ENCODE peak calls at places on chromosome 22, in ten cellular contexts. I is heart left ventricle; J is IMR-90; X is body of pancreas; Y is uterus; R is BE2C; G is A549; H is spleen; F is ovary; T is effector memory CD4-positive, alpha-beta T cell. A is an unnamed sample.

GRCh38 chr22:24985824-24986214 is 33.3 kb downstream of the KIAA1671 start:
- DNase-seq in Y (peak; percentile 16), T (no peak), R (no peak), J (peak; percentile 10), G (no peak), I (no peak), F (peak; percentile 51), H (no peak), X (no peak), A (no peak)

GRCh38 chr22:29873943-29874342 is 9.0 kb upstream of the MTMR3 start:
- DNase-seq in J (no peak), F (no peak), I (no peak), G (no peak), H (no peak), T (no peak), X (no peak), Y (no peak), R (no peak), A (no peak)

GRCh38 chr22:48528221-48528915 is 1299.3 kb downstream of the BRD1 start:
- DNase-seq in F (no peak), I (no peak), J (no peak), Y (no peak), X (no peak), H (no peak), T (no peak), G (no peak), R (no peak), A (no peak)

GRCh38 chr22:40004836-40005235 is 10.1 kb downstream of the FAM83F start:
- DNase-seq in Y (no peak), J (no peak), G (no peak), H (no peak), X (no peak), R (no peak), F (no peak), I (no peak), T (no peak), A (no peak)

GRCh38 chr22:36929621-36930020 is 16.2 kb downstream of the CSF2RB start:
- DNase-seq in Y (no peak), R (no peak), T (no peak), X (no peak), F (no peak), H (no peak), J (no peak), I (no peak), G (no peak), A (no peak)

GRCh38 chr22:23552573-23552972 is 27.5 kb downstream of the IGLL1 start:
- DNase-seq in X (no peak), F (no peak), J (no peak), T (no peak), H (no peak), R (no peak), G (no peak), Y (no peak), I (no peak), A (no peak)

GRCh38 chr22:44438056-44438455 is 60.0 kb downstream of the RTL6 start:
- DNase-seq in R (no peak), G (no peak), F (no peak), I (no peak), X (no peak), J (no peak), H (no peak), T (no peak), Y (no peak), A (no peak)

GRCh38 chr22:41256254-41256897 is 15.6 kb upstream of the CHADL start:
- DNase-seq in F (no peak), T (no peak), X (no peak), J (peak; percentile 80), H (no peak), G (peak; percentile 66), I (no peak), R (no peak), Y (no peak), A (no peak)

GRCh38 chr22:40036591-40037225 is 42.0 kb downstream of the FAM83F start:
- DNase-seq in H (peak; percentile 84), Y (no peak), T (peak; percentile 10), R (peak; percentile 77), I (no peak), X (peak; percentile 49), F (peak; percentile 62), J (peak; percentile 76), G (peak; percentile 82), A (peak; percentile 66)

GRCh38 chr22:49968831-49969661 is 8.5 kb downstream of the PIM3 start:
- DNase-seq in Y (peak; percentile 28), T (no peak), H (peak; percentile 82), G (no peak), I (peak; percentile 55), X (peak; percentile 22), R (peak; percentile 12), J (no peak), F (peak; percentile 47), A (peak; percentile 4)

GRCh38 chr22:49968313-49968830 is 7.8 kb downstream of the PIM3 start:
- DNase-seq in T (no peak), I (peak; percentile 53), R (peak; percentile 7), X (no peak), J (no peak), F (peak; percentile 43), Y (peak; percentile 24), H (peak; percentile 81), G (no peak), A (peak; percentile 5)

GRCh38 chr22:49966041-49966715 is 5.6 kb downstream of the PIM3 start:
- DNase-seq in I (peak; percentile 61), Y (peak; percentile 19), X (peak; percentile 21), R (peak; percentile 12), G (no peak), J (no peak), F (peak; percentile 44), H (peak; percentile 84), T (no peak), A (no peak)

GRCh38 chr22:49966716-49967332 is 6.3 kb downstream of the PIM3 start:
- DNase-seq in R (peak; percentile 31), F (peak; percentile 73), I (peak; percentile 78), J (no peak), T (no peak), H (peak; percentile 91), G (no peak), Y (peak; percentile 57), X (peak; percentile 38), A (peak; percentile 4)

GRCh38 chr22:49967333-49968241 is 7.0 kb downstream of the PIM3 start:
- DNase-seq in R (peak; percentile 28), X (peak; percentile 75), T (no peak), H (peak; percentile 87), Y (peak; percentile 53), F (peak; percentile 73), I (peak; percentile 76), G (no peak), J (no peak), A (peak; percentile 7)
- H3K4me1 ChIP-seq in R (peaks cover 23% of the 10 kb centered on the region), X (peaks cover 93% of the 10 kb centered on the region), T (peaks cover 41% of the 10 kb centered on the region), H (peaks cover 67% of the 10 kb centered on the region), Y (peaks cover 10% of the 10 kb centered on the region), F (peaks cover 33% of the 10 kb centered on the region), I (peaks cover 24% of the 10 kb centered on the region), G (peaks cover 54% of the 10 kb centered on the region), J (peaks cover 42% of the 10 kb centered on the region), A (peaks cover 42% of the 10 kb centered on the region)

GRCh38 chr22:20533095-20533878 is 25.9 kb downstream of the MED15 start:
- DNase-seq in Y (no peak), G (no peak), J (no peak), H (no peak), X (no peak), F (no peak), T (no peak), I (peak; percentile 32), R (no peak), A (no peak)
- H3K4me1 ChIP-seq in Y (peaks cover 5% of the 10 kb centered on the region), G (peaks cover 48% of the 10 kb centered on the region), J (peaks cover 40% of the 10 kb centered on the region), H (peaks cover 35% of the 10 kb centered on the region), X (peaks cover 23% of the 10 kb centered on the region), F (peaks cover 20% of the 10 kb centered on the region), T (peaks cover 26% of the 10 kb centered on the region), I (peaks cover 15% of the 10 kb centered on the region), R (peaks cover 62% of the 10 kb centered on the region), A (no peaks in the 10 kb centered on the region)

GRCh38 chr22:27116295-27116694 is 458.9 kb downstream of the MIAT start:
- DNase-seq in R (no peak), G (peak; percentile 74), H (no peak), X (no peak), J (no peak), T (no peak), I (no peak), Y (no peak), F (no peak), A (no peak)

GRCh38 chr22:27114186-27114585 is 456.8 kb downstream of the MIAT start:
- DNase-seq in H (no peak), I (no peak), J (no peak), Y (no peak), F (no peak), T (no peak), X (no peak), G (no peak), R (no peak), A (no peak)

GRCh38 chr22:27113211-27114030 is 456.0 kb downstream of the MIAT start:
- DNase-seq in T (no peak), I (no peak), R (no peak), Y (peak; percentile 52), G (peak; percentile 87), F (no peak), J (peak; percentile 97), H (no peak), X (peak; percentile 50), A (no peak)

GRCh38 chr22:27115410-27115809 is 458.0 kb downstream of the MIAT start:
- DNase-seq in F (no peak), J (no peak), Y (no peak), G (no peak), I (no peak), R (no peak), T (no peak), H (no peak), X (no peak), A (no peak)

DNA sequence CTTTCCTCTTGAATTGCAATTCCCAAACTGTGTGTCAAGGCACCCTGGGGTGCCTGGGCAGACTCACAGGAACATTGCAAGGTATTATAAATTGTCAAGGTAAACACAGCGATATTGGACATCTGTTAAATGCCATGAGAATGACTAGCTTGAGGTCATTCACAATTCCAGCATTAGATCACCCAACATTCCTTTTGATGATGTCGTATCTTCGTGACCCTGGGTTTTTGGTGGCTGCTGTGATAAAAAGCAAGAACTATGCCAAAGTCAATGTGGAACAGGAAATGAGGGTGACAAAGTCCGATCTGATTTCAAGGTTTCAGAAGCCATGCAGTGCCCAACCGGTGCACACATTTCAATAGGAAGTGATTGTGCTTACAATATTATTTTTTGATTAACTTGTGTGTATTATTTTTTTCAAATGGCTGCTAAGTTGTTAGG is 458.4 kb downstream of the MIAT start:
- DNase-seq in X (peak; percentile 60), H (no peak), Y (no peak), R (no peak), T (no peak), J (peak; percentile 87), I (no peak), F (no peak), G (peak; percentile 92), A (no peak)
- H3K4me1 ChIP-seq in X (peaks cover 32% of the 10 kb centered on the region), H (peaks cover 3% of the 10 kb centered on the region), Y (no peaks in the 10 kb centered on the region), R (no peaks in the 10 kb centered on the region), T (no peaks in the 10 kb centered on the region), J (peaks cover 19% of the 10 kb centered on the region), I (no peaks in the 10 kb centered on the region), F (peaks cover 2% of the 10 kb centered on the region), G (peaks cover 58% of the 10 kb centered on the region), A (no peaks in the 10 kb centered on the region)

DNA sequence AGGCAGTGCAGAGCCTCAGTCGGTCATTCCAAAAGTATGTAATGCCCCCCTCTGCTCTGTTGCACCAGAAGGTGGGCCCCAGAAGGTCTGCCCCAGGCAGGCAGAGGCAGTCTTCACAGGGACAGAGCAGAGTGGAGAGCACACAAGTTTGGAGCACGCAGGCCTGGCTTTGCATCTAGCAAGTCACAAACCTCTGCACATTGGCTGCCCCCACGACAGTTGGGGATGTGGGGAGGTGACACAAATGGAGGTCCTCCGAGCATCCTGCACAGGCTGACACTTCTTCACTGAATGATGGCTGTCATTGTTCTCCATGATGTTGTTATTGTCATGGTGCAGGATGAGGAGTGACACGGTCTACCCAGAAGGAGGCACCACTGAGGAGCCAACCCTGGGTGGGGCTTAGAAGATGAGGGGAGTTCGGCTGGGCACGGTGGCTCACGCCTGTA is 11.9 kb downstream of the TOM1 start:
- DNase-seq in X (peak; percentile 4), T (no peak), R (no peak), I (no peak), Y (no peak), J (no peak), F (peak; percentile 21), H (peak; percentile 67), G (no peak), A (no peak)
- H3K4me1 ChIP-seq in X (peaks cover 51% of the 10 kb centered on the region), T (peaks cover 71% of the 10 kb centered on the region), R (peaks cover 16% of the 10 kb centered on the region), I (no peaks in the 10 kb centered on the region), Y (no peaks in the 10 kb centered on the region), J (peaks cover 19% of the 10 kb centered on the region), F (peaks cover 10% of the 10 kb centered on the region), H (peaks cover 25% of the 10 kb centered on the region), G (peaks cover 37% of the 10 kb centered on the region), A (no peaks in the 10 kb centered on the region)

A was measured in DND-41.